ENCODE peak calls at places on chromosomes 4 and X, in seven cellular contexts. D is activated T-helper 1 cell treated with Interleukin-2 at 50 U/mL for 16 hours; A is effector CD4-positive, alpha-beta T cell; Y is memory B cell; G is KBM-7; S is right cardiac atrium; I is IMR-90. X is an unnamed sample.

GRCh38 chr4:127479031-127479622 is 153.6 kb upstream of the INTU start:
- DNase-seq in D (no peak), A (no peak), Y (no peak), G (peak; percentile 36), S (no peak), I (peak; percentile 52), X (no peak)

GRCh38 chr4:160492181-160492580 is 1389.3 kb downstream of the RAPGEF2 start:
- DNase-seq in D (no peak), A (no peak), Y (no peak), G (no peak), S (no peak), I (no peak), X (no peak)

GRCh38 chr4:153438916-153439756 is 27.0 kb upstream of the TMEM131L start:
- DNase-seq in D (no peak), A (peak; percentile 7), Y (peak; percentile 25), G (no peak), S (no peak), I (no peak), X (no peak)

GRCh38 chr4:126851391-126851790 is 781.4 kb upstream of the INTU start:
- DNase-seq in D (no peak), A (no peak), Y (no peak), G (no peak), S (no peak), I (peak; percentile 17), X (no peak)

GRCh38 chr4:38193464-38193863 is 233.3 kb downstream of the PTTG2 start:
- DNase-seq in D (no peak), A (no peak), Y (no peak), G (peak; percentile 25), S (no peak), I (no peak), X (no peak)

GRCh38 chr4:153142700-153143438 is 61.4 kb upstream of the TRIM2 start:
- DNase-seq in D (no peak), A (peak; percentile 45), Y (no peak), G (peak; percentile 82), S (peak; percentile 90), I (peak; percentile 73), X (peak; percentile 81)

GRCh38 chr4:85842540-85842939 is 367.6 kb downstream of the ARHGAP24 start:
- DNase-seq in D (no peak), A (no peak), Y (no peak), G (peak; percentile 63), S (no peak), I (peak; percentile 20), X (no peak)

GRCh38 chrX:39903343-39903742 is 194.4 kb downstream of the BCOR start:
- DNase-seq in D (no peak), A (no peak), Y (no peak), G (no peak), S (no peak), I (peak; percentile 75), X (no peak)